ENCODE peak calls at places on chromosomes 7 and 10, in nine cellular contexts. B is endothelial cell of umbilical vein; R is HepG2; P is sigmoid colon; J is neuronal stem cell; Z is CD4-positive, CD25-positive, alpha-beta regulatory T cell; O is K562; V is tibial artery; L is cardiac muscle cell. M is an unnamed sample. For H3K36me3, the result is how much of the 10 kb centered on the place peaks cover.

GRCh38 chr7:31407277-31407676 is 66.8 kb upstream of the NEUROD6 start:
- DNase-seq in B (no peak), R (no peak), P (no peak), J (no peak), Z (no peak), O (no peak), V (no peak), L (no peak), M (no peak)

GRCh38 chr7:84914598-84914997 is 272.3 kb downstream of the SEMA3D start:
- DNase-seq in B (no peak), R (peak), P (no peak), J (no peak), Z (no peak), O (peak), V (no peak), L (peak), M (no peak)

GRCh38 chr10:121468726-121469125 is 129.5 kb downstream of the FGFR2 start:
- DNase-seq in B (no peak), R (no peak), P (no peak), J (no peak), Z (no peak), O (no peak), V (no peak), L (no peak), M (no peak)

GRCh38 chr10:102113261-102113955 is 6.8 kb downstream of the LDB1 start:
- DNase-seq in B (no peak), R (no peak), P (no peak), J (no peak), Z (no peak), O (peak), V (no peak), L (no peak), M (no peak)

GRCh38 chr7:47596502-47597202 is 14.7 kb upstream of the TNS3 start:
- DNase-seq in B (no peak), R (peak), P (peak), J (no peak), Z (no peak), O (no peak), V (no peak), L (peak), M (no peak)

GRCh38 chr7:106813705-106814305 is 51.3 kb upstream of the PIK3CG start:
- DNase-seq in B (peak), R (no peak), P (no peak), J (no peak), Z (no peak), O (peak), V (no peak), L (no peak), M (no peak)

GRCh38 chr10:18279202-18279601 is 139.0 kb downstream of the CACNB2 start:
- DNase-seq in B (no peak), R (no peak), P (no peak), J (no peak), Z (no peak), O (no peak), V (no peak), L (no peak), M (no peak)

GRCh38 chr7:5396542-5396941 is 27.1 kb downstream of the TNRC18 start:
- DNase-seq in B (no peak), R (no peak), P (peak), J (no peak), Z (peak), O (no peak), V (peak), L (no peak), M (peak)

GRCh38 chr7:74059681-74060588 is 23.7 kb upstream of the LIMK1 start:
- DNase-seq in B (no peak), R (no peak), P (no peak), J (no peak), Z (no peak), O (no peak), V (no peak), L (no peak), M (no peak)

GRCh38 chr7:80078159-80078731 is 56.4 kb upstream of the GNAI1 start:
- DNase-seq in B (peak), R (no peak), P (no peak), J (no peak), Z (no peak), O (no peak), V (no peak), L (no peak), M (no peak)
- H3K4me3 ChIP-seq in B (peak), R (no peak), P (peak), J (no peak), Z (peak), O (no peak), V (peak), L (no peak), M (peak)

DNA sequence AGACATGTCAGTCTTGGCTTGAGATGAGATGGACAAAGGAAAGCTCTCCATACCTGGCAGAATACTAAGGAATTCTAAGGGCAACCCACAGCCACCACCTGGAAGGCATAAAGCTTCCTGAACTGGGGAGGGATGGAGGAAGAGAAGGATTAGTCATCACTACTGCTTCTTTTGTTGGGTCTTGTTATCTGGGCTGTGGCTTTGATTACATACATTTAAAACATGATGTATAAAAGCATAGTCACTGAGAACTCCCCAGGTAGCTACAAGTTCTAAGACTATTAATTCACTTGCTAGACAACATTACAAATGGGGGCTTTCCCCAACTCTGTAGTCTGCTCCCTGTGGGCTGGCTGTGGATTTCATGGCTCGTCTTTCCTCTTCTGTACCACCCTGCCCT is 58.2 kb downstream of the RBM33 start:
- DNase-seq in B (peak), R (no peak), P (no peak), J (no peak), Z (no peak), O (no peak), V (no peak), L (no peak), M (no peak)
- H3K36me3 ChIP-seq in B (under half), R (under half), P (under half), J (under half), Z (half or more), O (half or more), V (under half), L (under half), M (under half)

DNA sequence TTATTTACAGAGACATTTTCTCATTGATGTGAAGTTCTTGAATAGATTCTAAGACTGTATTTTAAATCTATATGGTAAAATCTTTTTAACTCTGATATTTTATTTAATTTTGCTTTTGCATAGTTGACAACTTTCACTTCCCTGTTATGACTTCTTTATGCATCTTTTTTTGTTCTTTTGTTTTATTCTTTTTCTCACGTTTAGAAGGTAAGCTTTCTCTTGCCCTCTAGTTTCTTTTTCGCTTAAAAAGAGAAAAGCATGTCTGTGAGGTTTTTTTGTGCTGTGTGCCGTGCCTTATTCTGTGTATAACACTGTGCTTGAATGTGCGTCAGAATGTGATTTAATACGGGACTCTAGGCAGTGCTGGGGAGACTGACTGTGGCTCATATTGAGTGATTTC is 74.7 kb downstream of the AP3M1 start:
- DNase-seq in B (no peak), R (no peak), P (no peak), J (no peak), Z (no peak), O (no peak), V (no peak), L (no peak), M (no peak)
- H3K4me3 ChIP-seq in B (no peak), R (no peak), P (no peak), J (no peak), Z (no peak), O (no peak), V (no peak), L (no peak), M (no peak)

DNA sequence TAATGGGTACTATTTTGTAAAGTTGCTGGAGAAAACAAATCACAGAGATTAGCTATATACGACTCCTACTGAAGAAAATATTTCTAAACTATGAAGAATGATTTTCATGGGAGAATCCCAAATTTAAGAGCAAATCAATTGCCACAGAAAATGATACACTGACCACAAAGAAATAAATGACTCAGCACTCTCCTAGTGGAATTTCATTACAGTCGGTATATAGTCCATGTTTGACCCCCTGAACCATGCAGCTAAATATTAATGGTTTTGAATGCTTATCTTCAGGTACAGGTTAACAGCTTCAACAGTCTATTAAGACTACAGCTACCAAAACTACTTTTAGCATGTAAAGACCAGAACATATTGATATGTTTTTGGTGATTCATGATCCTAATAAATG is 65.0 kb downstream of the IDE start:
- DNase-seq in B (no peak), R (no peak), P (no peak), J (no peak), Z (no peak), O (no peak), V (no peak), L (no peak), M (no peak)
- H3K36me3 ChIP-seq in B (under half), R (under half), P (under half), J (under half), Z (half or more), O (half or more), V (under half), L (under half), M (under half)

DNA sequence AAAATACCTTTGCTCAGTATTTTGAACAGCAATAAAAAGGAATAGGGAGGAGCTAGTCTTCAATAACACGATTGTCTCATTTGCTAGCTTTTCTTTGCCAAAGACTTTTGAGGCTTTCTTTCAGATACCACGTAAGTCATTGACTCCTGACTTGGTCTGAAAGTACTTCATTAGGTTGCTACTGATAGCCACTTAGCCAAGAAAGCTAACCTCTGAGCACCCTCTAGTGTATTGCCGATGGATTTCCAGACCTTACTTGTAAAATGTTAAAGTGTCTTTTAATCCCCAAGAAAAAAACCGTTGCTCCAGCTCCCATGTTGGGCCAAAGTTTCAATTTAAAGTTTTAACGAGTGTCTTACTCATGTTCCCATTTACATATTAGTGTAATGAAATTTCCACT is 63.4 kb upstream of the STRIP2 start:
- DNase-seq in B (no peak), R (no peak), P (no peak), J (no peak), Z (no peak), O (peak), V (no peak), L (no peak), M (no peak)
- H3K4me3 ChIP-seq in B (no peak), R (no peak), P (no peak), J (no peak), Z (no peak), O (no peak), V (no peak), L (no peak), M (no peak)

GRCh38 chr7:15308831-15309230 is 253.0 kb downstream of the AGMO start:
- DNase-seq in B (no peak), R (no peak), P (no peak), J (no peak), Z (no peak), O (no peak), V (no peak), L (no peak), M (no peak)
- H3K36me3 ChIP-seq in B (under half), R (under half), P (under half), J (under half), Z (under half), O (under half), V (under half), L (under half), M (under half)

DNA sequence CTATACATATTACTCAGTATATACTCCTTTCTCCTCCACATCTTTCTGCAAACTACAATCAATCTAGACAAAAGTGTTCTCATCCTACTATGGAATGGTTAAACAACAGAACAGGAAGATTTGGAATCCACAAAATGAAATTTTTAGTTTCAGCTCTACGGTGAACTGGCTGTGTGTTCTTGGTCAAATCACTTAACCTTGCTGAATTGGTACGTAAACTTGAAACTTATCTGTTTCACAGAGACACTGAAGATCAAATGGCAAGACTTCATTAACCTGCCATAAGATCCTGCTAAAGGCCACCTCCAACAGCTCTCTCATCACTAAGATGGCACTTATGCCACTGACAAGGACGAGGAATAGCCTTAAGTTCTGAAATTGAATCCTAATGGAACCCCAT is 1.5 kb downstream of the NUDCD3 start:
- DNase-seq in B (no peak), R (no peak), P (no peak), J (no peak), Z (no peak), O (no peak), V (no peak), L (no peak), M (no peak)
- H3K4me3 ChIP-seq in B (peak), R (peak), P (peak), J (peak), Z (peak), O (peak), V (peak), L (peak), M (peak)

GRCh38 chr10:53580465-53580864 is 807.9 kb upstream of the MBL2 start:
- DNase-seq in B (peak), R (no peak), P (no peak), J (no peak), Z (no peak), O (no peak), V (no peak), L (no peak), M (no peak)
- H3K36me3 ChIP-seq in B (under half), R (under half), P (under half), J (under half), Z (under half), O (under half), V (under half), L (under half), M (under half)

DNA sequence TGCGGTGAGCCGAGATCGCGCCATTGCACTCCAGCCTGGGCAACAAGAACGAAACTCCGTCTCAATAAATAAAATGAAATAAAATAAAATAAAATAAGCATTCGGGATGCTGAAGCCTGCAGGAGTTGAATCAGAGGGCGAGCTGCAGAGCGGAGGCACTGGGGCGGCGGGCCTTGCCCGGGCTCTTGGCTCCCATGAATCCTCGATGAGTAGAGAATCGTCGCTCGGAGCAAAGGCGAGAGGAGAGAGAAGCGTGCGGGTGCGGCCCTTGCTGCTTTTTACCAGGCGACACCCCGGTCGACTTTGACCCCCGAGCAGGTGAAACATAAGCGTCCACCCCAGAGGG is 168.3 kb downstream of the UBE2H start:
- DNase-seq in B (no peak), R (no peak), P (no peak), J (no peak), Z (no peak), O (no peak), V (no peak), L (no peak), M (no peak)
- H3K4me3 ChIP-seq in B (no peak), R (no peak), P (no peak), J (no peak), Z (no peak), O (no peak), V (no peak), L (no peak), M (no peak)

GRCh38 chr10:125095228-125095627 is 65.1 kb downstream of the CTBP2 start:
- DNase-seq in B (no peak), R (no peak), P (peak), J (no peak), Z (no peak), O (no peak), V (no peak), L (no peak), M (no peak)

GRCh38 chr10:125095776-125096175 is 64.6 kb downstream of the CTBP2 start:
- DNase-seq in B (no peak), R (no peak), P (peak), J (no peak), Z (no peak), O (no peak), V (no peak), L (no peak), M (no peak)

GRCh38 chr10:125094111-125094705 is 66.2 kb downstream of the CTBP2 start:
- DNase-seq in B (no peak), R (no peak), P (peak), J (no peak), Z (no peak), O (no peak), V (no peak), L (no peak), M (no peak)

GRCh38 chr10:125093199-125093841 is 67.0 kb downstream of the CTBP2 start:
- DNase-seq in B (peak), R (no peak), P (peak), J (no peak), Z (no peak), O (no peak), V (peak), L (peak), M (no peak)

GRCh38 chr10:125094826-125095225 is 65.5 kb downstream of the CTBP2 start:
- DNase-seq in B (no peak), R (no peak), P (peak), J (no peak), Z (no peak), O (no peak), V (no peak), L (no peak), M (no peak)
- H3K36me3 ChIP-seq in B (under half), R (under half), P (under half), J (under half), Z (under half), O (under half), V (under half), L (under half), M (under half)

M was measured in naive thymus-derived CD4-positive, alpha-beta T cell.